ENCODE peak calls at places on chromosomes 11 and 22, in five cellular contexts. O, N, P, J and Z are unnamed samples.

GRCh38 chr11:65470433-65470832 is 28.4 kb upstream of the MALAT1 start:
- DNase-seq in O (no peak), N (no peak), P (no peak), J (no peak), Z (no peak)

GRCh38 chr11:69704508-69705245 is 855 bp upstream of the FGF19 start:
- DNase-seq in O (no peak), N (peak), P (peak), J (peak), Z (no peak)

GRCh38 chr22:47191630-47192105 is 429.2 kb downstream of the TBC1D22A start:
- DNase-seq in O (no peak), N (no peak), P (no peak), J (no peak), Z (no peak)

GRCh38 chr11:132640952-132641351 is 891.3 kb downstream of the OPCML start:
- DNase-seq in O (no peak), N (no peak), P (peak), J (no peak), Z (no peak)

GRCh38 chr22:41688365-41689211 is at the start of gene SNU13:
- DNase-seq in O (peak), N (peak), P (peak), J (peak), Z (peak)

GRCh38 chr22:39656495-39657490 is 86.2 kb downstream of the CACNA1I start:
- DNase-seq in O (no peak), N (peak), P (no peak), J (no peak), Z (no peak)

GRCh38 chr11:108093128-108093904 is 28.1 kb upstream of the ACAT1 start:
- DNase-seq in O (peak), N (no peak), P (no peak), J (no peak), Z (no peak)

GRCh38 chr11:72672839-72673238 is 1.4 kb downstream of the PDE2A start:
- DNase-seq in O (no peak), N (no peak), P (no peak), J (no peak), Z (no peak)

GRCh38 chr11:123381817-123382554 is 48.1 kb upstream of the GRAMD1B start:
- DNase-seq in O (no peak), N (no peak), P (no peak), J (peak), Z (no peak)

GRCh38 chr22:28016781-28017557 is 97.9 kb upstream of the PITPNB start:
- DNase-seq in O (no peak), N (no peak), P (no peak), J (no peak), Z (no peak)

GRCh38 chr11:30855383-30856006 is 269.3 kb upstream of the MPPED2 start:
- DNase-seq in O (peak), N (no peak), P (no peak), J (no peak), Z (peak)

GRCh38 chr11:36251716-36252307 is 37.4 kb downstream of the COMMD9 start:
- DNase-seq in O (no peak), N (no peak), P (no peak), J (no peak), Z (no peak)

GRCh38 chr11:28836285-28837081 is 728.3 kb downstream of the METTL15 start:
- DNase-seq in O (peak), N (no peak), P (no peak), J (no peak), Z (peak)

GRCh38 chr11:9861860-9862725 is 198.2 kb downstream of the SWAP70 start:
- DNase-seq in O (peak), N (peak), P (peak), J (peak), Z (peak)

GRCh38 chr22:32926600-32926999 is 125.1 kb downstream of the TIMP3 start:
- DNase-seq in O (peak), N (peak), P (peak), J (no peak), Z (peak)

GRCh38 chr11:40885257-40885947 is 574.0 kb downstream of the LRRC4C start:
- DNase-seq in O (no peak), N (no peak), P (peak), J (no peak), Z (no peak)

GRCh38 chr22:47619631-47620030 is 857.2 kb downstream of the TBC1D22A start:
- DNase-seq in O (no peak), N (no peak), P (no peak), J (no peak), Z (no peak)

GRCh38 chr11:70610561-70610960 is 212.2 kb downstream of the CTTN start:
- DNase-seq in O (peak), N (no peak), P (no peak), J (no peak), Z (no peak)

GRCh38 chr11:47881145-47881544 is 33.0 kb upstream of the NUP160 start:
- DNase-seq in O (no peak), N (no peak), P (no peak), J (no peak), Z (no peak)

GRCh38 chr11:101176381-101176780 is 46.8 kb upstream of the PGR start:
- DNase-seq in O (no peak), N (no peak), P (no peak), J (no peak), Z (no peak)

GRCh38 chr11:82846037-82846383 is 54.2 kb downstream of the PRCP start:
- DNase-seq in O (no peak), N (no peak), P (no peak), J (no peak), Z (no peak)